ENCODE peak calls at places on chromosomes 4 and X, in five cellular contexts. C, O, R, F and L are unnamed samples.
A peak's percentile ranks its signal among the peaks of the same experiment; 100 is the strongest.

GRCh38 chr4:186981161-186981560 is 257.5 kb upstream of the FAT1 start:
- DNase-seq in F (no peak), C (no peak), R (no peak), O (no peak), L (no peak)

GRCh38 chr4:103075894-103076776 is at the start of gene SLC9B2:
- DNase-seq in F (peak; percentile 90), O (peak; percentile 69), C (peak; percentile 84), R (peak; percentile 61), L (peak; percentile 64)

GRCh38 chr4:168765726-168766125 is 244.3 kb downstream of the CBR4 start:
- DNase-seq in R (peak; percentile 38), F (peak; percentile 66), O (no peak), C (no peak), L (no peak)

GRCh38 chr4:109657854-109658253 is 45.4 kb downstream of the CASP6 start:
- DNase-seq in C (no peak), R (no peak), F (no peak), O (no peak), L (no peak)

GRCh38 chrX:37060999-37061398 is 52.8 kb downstream of the FAM47C start:
- DNase-seq in O (peak; percentile 63), C (no peak), F (no peak), R (no peak), L (no peak)

GRCh38 chr4:145619639-145619996 is 433 bp downstream of the MMAA start:
- DNase-seq in O (peak; percentile 31), C (no peak), R (peak; percentile 41), F (peak; percentile 63), L (no peak)

GRCh38 chrX:107628662-107629532 is 587 bp downstream of the PRPS1 start:
- DNase-seq in C (no peak), R (peak; percentile 8), F (peak; percentile 54), O (peak; percentile 64), L (no peak)

GRCh38 chr4:85861064-85861767 is 386.3 kb downstream of the ARHGAP24 start:
- DNase-seq in O (no peak), C (no peak), F (no peak), R (no peak), L (no peak)

GRCh38 chr4:137881641-137882040 is 349.3 kb upstream of the PCDH18 start:
- DNase-seq in O (no peak), F (no peak), R (no peak), C (no peak), L (no peak)

GRCh38 chrX:39464253-39464652 is 633.5 kb downstream of the BCOR start:
- DNase-seq in C (no peak), R (no peak), F (no peak), O (peak; percentile 54), L (no peak)

GRCh38 chrX:134501942-134502341 is 42.0 kb downstream of the HPRT1 start:
- DNase-seq in R (no peak), C (no peak), F (no peak), O (no peak), L (no peak)

GRCh38 chr4:168486961-168487820 is 6.9 kb upstream of the DDX60L start:
- DNase-seq in O (no peak), C (no peak), R (no peak), F (no peak), L (no peak)

GRCh38 chr4:181181331-181181730 is 1061.9 kb upstream of the TENM3 start:
- DNase-seq in R (no peak), F (no peak), C (no peak), O (no peak), L (no peak)

GRCh38 chr4:138736362-138736761 is 279.2 kb upstream of the NOCT start:
- DNase-seq in F (no peak), C (no peak), O (no peak), R (no peak), L (no peak)

GRCh38 chrX:145821291-145821897 is 3.8 kb downstream of the SLITRK2 start:
- DNase-seq in O (peak; percentile 18), F (peak; percentile 32), C (no peak), R (no peak), L (no peak)

GRCh38 chrX:119288890-119289393 is 52.9 kb downstream of the PGRMC1 start:
- DNase-seq in F (no peak), R (no peak), C (no peak), O (no peak), L (no peak)

GRCh38 chrX:110741213-110741796 is 54.3 kb downstream of the CHRDL1 start:
- DNase-seq in R (no peak), C (no peak), O (no peak), F (no peak), L (no peak)

GRCh38 chr4:1413221-1413663 is 7.0 kb upstream of the NKX1-1 start:
- DNase-seq in R (no peak), O (no peak), F (peak; percentile 46), C (no peak), L (no peak)

GRCh38 chr4:153109296-153109868 is 94.9 kb upstream of the TRIM2 start:
- DNase-seq in F (no peak), C (no peak), R (no peak), O (no peak), L (no peak)

GRCh38 chrX:21985332-21985777 is 44.8 kb downstream of the SMS start:
- DNase-seq in O (peak; percentile 82), F (peak; percentile 51), C (no peak), R (peak; percentile 26), L (no peak)

GRCh38 chrX:19576742-19577141 is 61.4 kb upstream of the MAP3K15 start:
- DNase-seq in R (no peak), C (no peak), F (no peak), O (no peak), L (no peak)

GRCh38 chr4:13540446-13541175 is 3.7 kb downstream of the NKX3-2 start:
- DNase-seq in F (no peak), R (no peak), C (no peak), O (no peak), L (no peak)

GRCh38 chr4:108272046-108272445 is 103.3 kb upstream of the LEF1 start:
- DNase-seq in C (no peak), R (no peak), F (no peak), O (no peak), L (no peak)

GRCh38 chrX:13149702-13150101 is 105.3 kb upstream of the FAM9C start:
- DNase-seq in O (no peak), R (no peak), C (no peak), F (no peak), L (no peak)

GRCh38 chrX:150869450-150869849 is 29.0 kb downstream of the CD99L2 start:
- DNase-seq in C (no peak), O (no peak), F (peak; percentile 62), R (peak; percentile 10), L (no peak)

GRCh38 chr4:155946486-155946885 is 7.2 kb downstream of the CTSO start:
- DNase-seq in O (peak; percentile 12), C (no peak), R (no peak), F (no peak), L (no peak)

GRCh38 chr4:38523524-38524448 is 140.2 kb upstream of the KLF3 start:
- DNase-seq in F (no peak), R (no peak), O (no peak), C (no peak), L (peak; percentile 38)
- H3K4me3 ChIP-seq in F (no peak overlapping the region), R (no peak overlapping the region), O (no peak overlapping the region), C (no peak overlapping the region), L (no peak overlapping the region)

GRCh38 chrX:68190799-68191198 is 242.5 kb downstream of the OPHN1 start:
- DNase-seq in F (no peak), C (no peak), R (no peak), O (no peak), L (no peak)

GRCh38 chrX:68193234-68193633 is 240.1 kb downstream of the OPHN1 start:
- DNase-seq in F (no peak), R (no peak), O (no peak), C (no peak), L (no peak)

GRCh38 chrX:68196939-68197791 is 236.1 kb downstream of the OPHN1 start:
- DNase-seq in F (no peak), C (no peak), R (peak; percentile 7), O (peak; percentile 63), L (no peak)

GRCh38 chrX:68199062-68199848 is 234.0 kb downstream of the OPHN1 start:
- DNase-seq in F (no peak), R (no peak), O (no peak), C (no peak), L (no peak)

DNA sequence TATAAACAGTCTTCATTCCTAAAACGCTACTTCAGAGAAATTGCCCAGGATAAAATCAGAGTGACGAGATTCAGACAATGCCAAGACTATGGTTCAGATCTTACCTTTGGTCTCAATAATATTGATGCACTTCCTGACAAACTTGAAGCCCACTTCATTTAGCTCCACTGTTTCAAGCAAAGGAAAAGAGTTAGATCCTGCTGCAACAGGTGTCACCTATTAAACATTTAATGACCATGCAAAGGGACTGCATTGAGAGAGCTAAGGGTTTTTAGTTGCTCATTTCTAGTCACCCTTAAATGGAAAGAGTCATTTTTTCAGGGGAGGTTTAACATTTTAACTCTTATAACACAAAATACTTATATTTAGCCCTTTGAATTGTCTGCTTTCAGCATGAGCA is 239.5 kb downstream of the OPHN1 start:
- DNase-seq in R (no peak), O (no peak), C (no peak), F (no peak), L (no peak)
- H3K4me3 ChIP-seq in R (no peak overlapping the region), O (no peak overlapping the region), C (no peak overlapping the region), F (no peak overlapping the region), L (no peak overlapping the region)

GRCh38 chrX:47233333-47234113 is 714 bp downstream of the USP11 start:
- DNase-seq in O (peak; percentile 97), F (peak; percentile 97), C (peak; percentile 97), R (peak; percentile 92), L (peak; percentile 95)

GRCh38 chrX:47231167-47231566 is 1.6 kb upstream of the USP11 start:
- DNase-seq in O (no peak), R (no peak), F (no peak), C (no peak), L (no peak)

GRCh38 chrX:47234583-47234982 is 1.8 kb downstream of the USP11 start:
- DNase-seq in R (no peak), F (no peak), C (no peak), O (no peak), L (no peak)

GRCh38 chrX:47232197-47232802 is 509 bp upstream of the USP11 start:
- DNase-seq in F (no peak), C (no peak), R (no peak), O (no peak), L (no peak)

GRCh38 chrX:47232803-47233332 is at the start of gene USP11:
- DNase-seq in R (peak; percentile 30), C (no peak), F (peak; percentile 77), O (peak; percentile 75), L (no peak)
- H3K4me3 ChIP-seq in R (peak within 1 kb of the TSS; percentile 46), C (peak within 1 kb of the TSS; percentile 58), F (peak within 1 kb of the TSS; percentile 84), O (peak within 1 kb of the TSS; percentile 84), L (peak within 1 kb of the TSS; percentile 52)

DNA sequence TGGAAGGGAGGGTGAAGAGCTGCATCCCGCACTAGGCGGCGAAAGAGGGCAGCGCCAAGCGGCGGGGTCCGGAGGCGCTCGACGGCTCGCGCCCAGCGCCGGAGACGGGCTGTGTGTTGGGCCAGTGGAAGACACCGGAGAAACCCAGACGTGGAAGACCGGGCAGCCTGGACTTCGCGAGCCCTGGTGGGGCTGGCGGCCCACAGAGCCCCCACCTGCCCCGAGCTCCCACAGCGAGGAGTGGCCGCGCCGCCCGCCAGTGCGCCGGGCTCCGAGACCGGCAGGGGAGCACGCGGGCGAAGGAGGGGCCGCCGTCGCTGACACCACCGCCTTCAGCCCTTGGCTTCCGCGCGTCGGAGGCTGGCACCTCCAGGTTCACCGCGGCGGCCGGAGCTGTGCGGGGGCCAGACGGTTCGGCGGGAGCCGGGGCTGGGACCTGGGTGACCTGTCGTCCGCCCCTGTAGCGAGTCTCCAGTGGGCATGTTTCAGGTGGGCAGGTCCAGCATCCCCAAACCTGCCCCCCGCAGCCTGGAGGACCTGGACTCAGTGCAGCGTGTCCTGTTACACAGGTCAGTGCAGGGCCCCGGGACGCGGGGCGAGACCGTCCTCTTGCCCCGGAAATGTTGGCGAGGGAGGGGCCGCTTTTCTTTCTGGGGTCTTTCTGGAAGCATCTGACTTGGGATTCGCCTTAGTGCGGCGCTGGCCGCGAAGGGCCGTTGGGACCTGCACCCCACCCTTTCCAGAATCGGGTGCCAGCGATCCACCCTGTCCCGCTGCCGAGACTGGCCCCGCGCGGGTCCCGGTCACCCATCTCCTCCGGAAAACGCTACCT is 9.6 kb upstream of the INTU start:
- DNase-seq in F (peak; percentile 57), O (peak; percentile 54), C (no peak), R (no peak), L (peak; percentile 43)
- H3K4me3 ChIP-seq in F (peak overlapping the region; percentile 64), O (peak overlapping the region; percentile 32), C (peak overlapping the region; percentile 57), R (peak overlapping the region; percentile 36), L (peak overlapping the region; percentile 53)